ENCODE peak calls at places on chromosomes 11 and 22, in four cellular contexts. T is caudate nucleus, O is Peyer's patch, D is right atrium auricular region. I is an unnamed sample.

GRCh38 chr11:35260342-35260985 is 121.5 kb downstream of the CD44 start:
- DNase-seq in T (no peak), O (no peak), D (no peak), I (no peak)

GRCh38 chr11:44566952-44567875 is 1.8 kb downstream of the CD82 start:
- DNase-seq in T (no peak), O (no peak), D (no peak), I (no peak)

GRCh38 chr11:114705280-114706024 is 27.1 kb downstream of the NXPE2 start:
- DNase-seq in T (no peak), O (no peak), D (no peak), I (no peak)

GRCh38 chr22:19629720-19630419 is 84.4 kb upstream of the SEPTIN5 start:
- DNase-seq in T (peak), O (peak), D (peak), I (peak)

GRCh38 chr22:35397095-35397904 is 2.6 kb upstream of the MCM5 start:
- DNase-seq in T (no peak), O (no peak), D (no peak), I (peak)

GRCh38 chr22:17108256-17109112 is 12.7 kb downstream of the TMEM121B start:
- DNase-seq in T (no peak), O (no peak), D (no peak), I (no peak)

GRCh38 chr11:117750357-117750756 is 46.7 kb downstream of the DSCAML1 start:
- DNase-seq in T (no peak), O (no peak), D (no peak), I (no peak)

GRCh38 chr22:25567305-25567704 is 2.8 kb downstream of the GRK3 start:
- DNase-seq in T (no peak), O (no peak), D (no peak), I (no peak)

GRCh38 chr11:135074397-135074998 is 662.5 kb upstream of the B3GAT1 start:
- DNase-seq in T (no peak), O (no peak), D (no peak), I (no peak)

GRCh38 chr11:100815787-100816330 is 128.8 kb downstream of the ARHGAP42 start:
- DNase-seq in T (no peak), O (no peak), D (no peak), I (no peak)

GRCh38 chr11:34640050-34640971 is 19.4 kb downstream of the EHF start:
- DNase-seq in T (no peak), O (peak), D (no peak), I (no peak)

GRCh38 chr11:126149759-126150236 is 61.7 kb downstream of the RPUSD4 start:
- DNase-seq in T (no peak), O (no peak), D (no peak), I (peak)

GRCh38 chr11:118176400-118177134 is at the start of gene SCN2B:
- DNase-seq in T (no peak), O (no peak), D (no peak), I (peak)

GRCh38 chr22:37498289-37498909 is 12.2 kb upstream of the MFNG start:
- DNase-seq in T (no peak), O (peak), D (no peak), I (no peak)

GRCh38 chr11:33659370-33660139 is 41.1 kb downstream of the C11orf91 start:
- DNase-seq in T (no peak), O (no peak), D (peak), I (no peak)

GRCh38 chr11:43021466-43021865 is 290.3 kb upstream of the API5 start:
- DNase-seq in T (no peak), O (no peak), D (no peak), I (peak)

DNA sequence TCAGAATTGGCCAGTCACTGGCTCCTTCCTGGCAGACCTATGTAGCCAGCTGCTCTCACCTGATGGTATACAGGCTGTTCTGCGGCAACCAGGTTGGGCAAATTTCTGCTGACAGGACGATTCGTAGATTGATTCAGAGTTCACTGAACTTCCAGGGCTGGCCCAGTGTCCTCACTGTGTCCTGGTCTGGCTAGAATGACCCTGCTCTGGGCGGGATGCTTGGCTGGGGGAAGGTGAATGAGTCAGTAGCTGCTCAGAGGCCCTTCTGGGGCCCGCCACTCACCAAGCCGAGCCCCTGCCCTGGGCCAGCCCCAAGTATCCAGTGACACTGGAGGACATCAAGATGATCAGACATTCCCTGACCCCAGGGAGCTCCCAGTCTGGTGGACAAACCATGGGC is 62.9 kb upstream of the WNT11 start:
- DNase-seq in T (no peak), O (no peak), D (peak), I (no peak)
- H3K27ac ChIP-seq in T (no peak), O (no peak), D (peak), I (no peak)

GRCh38 chr11:61952882-61953281 is 2.7 kb downstream of the BEST1 start:
- DNase-seq in T (no peak), O (no peak), D (no peak), I (no peak)

GRCh38 chr11:61955416-61956135 is 5.4 kb downstream of the BEST1 start:
- DNase-seq in T (no peak), O (peak), D (peak), I (peak)

GRCh38 chr11:61956191-61957027 is 6.3 kb downstream of the BEST1 start:
- DNase-seq in T (no peak), O (no peak), D (peak), I (no peak)

GRCh38 chr11:61954106-61955030 is 4.2 kb downstream of the BEST1 start:
- DNase-seq in T (no peak), O (no peak), D (no peak), I (no peak)

GRCh38 chr11:61955031-61955415 is 4.9 kb downstream of the BEST1 start:
- DNase-seq in T (no peak), O (peak), D (peak), I (peak)
- H3K27ac ChIP-seq in T (peak), O (peak), D (peak), I (no peak)

GRCh38 chr11:4026389-4026788 is 68.2 kb upstream of the RRM1 start:
- DNase-seq in T (no peak), O (no peak), D (no peak), I (no peak)
- H3K27ac ChIP-seq in T (no peak), O (no peak), D (peak), I (no peak)

DNA sequence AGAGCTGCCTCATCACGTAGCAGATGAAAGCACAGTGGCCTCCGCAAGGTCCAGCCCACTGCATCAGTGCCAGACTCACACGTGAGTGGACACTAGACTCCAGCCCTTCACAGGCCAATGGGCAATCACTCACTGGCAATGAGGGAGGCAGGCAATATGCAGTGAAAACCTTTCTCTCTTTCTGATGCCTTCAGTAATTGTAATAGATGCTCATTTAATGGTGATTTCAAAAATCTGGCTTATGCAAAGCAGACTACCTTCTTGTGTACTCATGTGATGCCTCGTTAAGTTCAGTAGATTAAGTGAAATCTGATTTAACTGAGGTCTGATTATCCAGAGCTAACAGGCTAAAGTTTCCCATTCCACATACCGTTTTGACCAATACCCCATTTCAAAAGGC is 546.9 kb downstream of the MIAT start:
- DNase-seq in T (no peak), O (no peak), D (no peak), I (no peak)
- H3K27ac ChIP-seq in T (no peak), O (no peak), D (no peak), I (no peak)

GRCh38 chr22:42624551-42625106 is 9.9 kb upstream of the POLDIP3 start:
- DNase-seq in T (no peak), O (no peak), D (no peak), I (no peak)
- H3K27ac ChIP-seq in T (no peak), O (no peak), D (peak), I (no peak)

GRCh38 chr11:6569706-6570105 is 33.7 kb downstream of the RRP8 start:
- DNase-seq in T (no peak), O (no peak), D (no peak), I (no peak)
- H3K27ac ChIP-seq in T (no peak), O (no peak), D (no peak), I (no peak)

GRCh38 chr11:614091-614582 is 1.6 kb downstream of the IRF7 start:
- DNase-seq in T (no peak), O (no peak), D (no peak), I (no peak)
- H3K27ac ChIP-seq in T (no peak), O (peak), D (peak), I (no peak)